ENCODE peak calls at places on chromosomes 11 and 22, in six cellular contexts. O is activated CD4-positive, alpha-beta memory T cell treated with anti-CD3 and anti-CD28 coated beads for 36 hours; X is T-helper 1 cell; R is activated effector memory CD4-positive, alpha-beta T cell treated with Interleukin-2 at 50 U/mL for 16 hours; C is Ammon's horn; M is NCI-H1417. I is an unnamed sample.

GRCh38 chr11:114172871-114173444 is 113.4 kb downstream of the ZBTB16 start:
- DNase-seq in O (no peak), X (peak), R (no peak), C (no peak), M (peak), I (no peak)

GRCh38 chr22:20989323-20990138 is 7.4 kb downstream of the LZTR1 start:
- DNase-seq in O (no peak), X (no peak), R (no peak), C (no peak), M (no peak), I (no peak)

GRCh38 chr22:49381595-49382450 is 445.9 kb downstream of the BRD1 start:
- DNase-seq in O (no peak), X (no peak), R (no peak), C (no peak), M (no peak), I (no peak)

GRCh38 chr11:108698844-108699642 is 34.2 kb downstream of the DDX10 start:
- DNase-seq in O (no peak), X (no peak), R (no peak), C (no peak), M (peak), I (no peak)

GRCh38 chr11:44816761-44817160 is 90.0 kb downstream of the TSPAN18 start:
- DNase-seq in O (no peak), X (no peak), R (no peak), C (no peak), M (no peak), I (no peak)

GRCh38 chr11:27392715-27393114 is 29.7 kb upstream of the CCDC34 start:
- DNase-seq in O (no peak), X (no peak), R (no peak), C (no peak), M (peak), I (no peak)

GRCh38 chr11:132640952-132641351 is 891.3 kb downstream of the OPCML start:
- DNase-seq in O (no peak), X (no peak), R (no peak), C (no peak), M (no peak), I (no peak)

GRCh38 chr11:12914401-12914912 is 94.7 kb upstream of the RASSF10 start:
- DNase-seq in O (peak), X (no peak), R (no peak), C (peak), M (no peak), I (peak)

GRCh38 chr11:7353100-7353499 is 101.4 kb downstream of the SYT9 start:
- DNase-seq in O (peak), X (peak), R (no peak), C (no peak), M (peak), I (peak)

GRCh38 chr11:102430158-102430836 is 22.3 kb downstream of the TMEM123 start:
- DNase-seq in O (peak), X (peak), R (no peak), C (no peak), M (no peak), I (no peak)

GRCh38 chr11:46330887-46331652 is 16.2 kb upstream of the DGKZ start:
- DNase-seq in O (peak), X (no peak), R (peak), C (no peak), M (peak), I (no peak)

GRCh38 chr22:44127353-44127752 is 53.4 kb upstream of the PARVG start:
- DNase-seq in O (no peak), X (no peak), R (no peak), C (peak), M (no peak), I (no peak)

GRCh38 chr11:74636633-74637184 is 44.3 kb downstream of the POLD3 start:
- DNase-seq in O (no peak), X (peak), R (no peak), C (no peak), M (no peak), I (no peak)

GRCh38 chr11:34552270-34552669 is 38.7 kb upstream of the ELF5 start:
- DNase-seq in O (no peak), X (no peak), R (no peak), C (peak), M (no peak), I (no peak)

GRCh38 chr11:16893456-16894076 is 120.6 kb downstream of the PLEKHA7 start:
- DNase-seq in O (no peak), X (no peak), R (no peak), C (no peak), M (no peak), I (no peak)

GRCh38 chr22:28044546-28045173 is 125.6 kb upstream of the PITPNB start:
- DNase-seq in O (no peak), X (no peak), R (no peak), C (no peak), M (no peak), I (no peak)

GRCh38 chr22:50209893-50210292 is 9.1 kb downstream of the SELENOO start:
- DNase-seq in O (peak), X (peak), R (peak), C (peak), M (peak), I (peak)

GRCh38 chr11:77634724-77635123 is 2.9 kb downstream of the CLNS1A start:
- DNase-seq in O (no peak), X (no peak), R (no peak), C (no peak), M (no peak), I (no peak)

GRCh38 chr11:59182457-59183151 is 10.7 kb downstream of the DTX4 start:
- DNase-seq in O (peak), X (no peak), R (no peak), C (no peak), M (no peak), I (peak)

GRCh38 chr11:47714554-47715081 is 551 bp downstream of the AGBL2 start:
- DNase-seq in O (peak), X (no peak), R (no peak), C (no peak), M (peak), I (peak)

GRCh38 chr11:86068138-86068861 is 584 bp downstream of the PICALM start:
- DNase-seq in O (peak), X (peak), R (peak), C (peak), M (peak), I (peak)

GRCh38 chr11:103228807-103229206 is 119.6 kb downstream of the DYNC2H1 start:
- DNase-seq in O (no peak), X (no peak), R (no peak), C (no peak), M (no peak), I (no peak)

I was measured in transverse colon.